ENCODE peak calls at places on chromosomes 2 and 18, in five cellular contexts. One of them, this sample, is unnamed. For H3K4me1, the result is how much of the 10 kb centered on the place peaks cover.

GRCh38 chr18:28204154-28204553 is 27.2 kb upstream of the CDH2 start:
- DNase-seq in mammary epithelial cell: peak
- DNase-seq in CD8-positive, alpha-beta T cell: no peak
- DNase-seq in esophagus squamous epithelium: no peak
- DNase-seq in Karpas-422: no peak
- DNase-seq in this sample: no peak

GRCh38 chr2:237590272-237591020 is at the start of gene RAB17:
- DNase-seq in mammary epithelial cell: peak
- DNase-seq in CD8-positive, alpha-beta T cell: no peak
- DNase-seq in esophagus squamous epithelium: no peak
- DNase-seq in Karpas-422: no peak
- DNase-seq in this sample: no peak

GRCh38 chr2:96195410-96196071 is 13.1 kb downstream of the STARD7 start:
- DNase-seq in mammary epithelial cell: no peak
- DNase-seq in CD8-positive, alpha-beta T cell: no peak
- DNase-seq in esophagus squamous epithelium: no peak
- DNase-seq in Karpas-422: no peak
- DNase-seq in this sample: no peak

GRCh38 chr2:68463287-68463877 is 3.7 kb downstream of the FBXO48 start:
- DNase-seq in mammary epithelial cell: peak
- DNase-seq in CD8-positive, alpha-beta T cell: no peak
- DNase-seq in esophagus squamous epithelium: no peak
- DNase-seq in Karpas-422: peak
- DNase-seq in this sample: peak

GRCh38 chr2:636649-637405 is 40.4 kb downstream of the TMEM18 start:
- DNase-seq in mammary epithelial cell: peak
- DNase-seq in CD8-positive, alpha-beta T cell: peak
- DNase-seq in esophagus squamous epithelium: no peak
- DNase-seq in Karpas-422: peak
- DNase-seq in this sample: peak

GRCh38 chr2:9779572-9780264 is 63.6 kb upstream of the TAF1B start:
- DNase-seq in mammary epithelial cell: no peak
- DNase-seq in CD8-positive, alpha-beta T cell: peak
- DNase-seq in esophagus squamous epithelium: no peak
- DNase-seq in Karpas-422: no peak
- DNase-seq in this sample: no peak

GRCh38 chr2:102235042-102235473 is 48.2 kb downstream of the IL1RL2 start:
- DNase-seq in mammary epithelial cell: no peak
- DNase-seq in CD8-positive, alpha-beta T cell: no peak
- DNase-seq in esophagus squamous epithelium: no peak
- DNase-seq in Karpas-422: no peak
- DNase-seq in this sample: no peak

GRCh38 chr18:50709215-50709614 is 110.6 kb downstream of the MRO start:
- DNase-seq in mammary epithelial cell: no peak
- DNase-seq in CD8-positive, alpha-beta T cell: no peak
- DNase-seq in esophagus squamous epithelium: no peak
- DNase-seq in Karpas-422: no peak
- DNase-seq in this sample: no peak

GRCh38 chr2:25368650-25369049 is 26.9 kb upstream of the DNMT3A start:
- DNase-seq in mammary epithelial cell: no peak
- DNase-seq in CD8-positive, alpha-beta T cell: no peak
- DNase-seq in esophagus squamous epithelium: no peak
- DNase-seq in Karpas-422: no peak
- DNase-seq in this sample: no peak

GRCh38 chr18:22345733-22346132 is 72.0 kb downstream of the CTAGE1 start:
- DNase-seq in mammary epithelial cell: no peak
- DNase-seq in CD8-positive, alpha-beta T cell: no peak
- DNase-seq in esophagus squamous epithelium: no peak
- DNase-seq in Karpas-422: no peak
- DNase-seq in this sample: no peak

GRCh38 chr2:88310787-88311186 is 140.6 kb downstream of the THNSL2 start:
- DNase-seq in mammary epithelial cell: no peak
- DNase-seq in CD8-positive, alpha-beta T cell: no peak
- DNase-seq in esophagus squamous epithelium: no peak
- DNase-seq in Karpas-422: no peak
- DNase-seq in this sample: no peak

GRCh38 chr2:23624378-23624777 is 239.4 kb downstream of the KLHL29 start:
- DNase-seq in mammary epithelial cell: no peak
- DNase-seq in CD8-positive, alpha-beta T cell: no peak
- DNase-seq in esophagus squamous epithelium: no peak
- DNase-seq in Karpas-422: peak
- DNase-seq in this sample: no peak

GRCh38 chr2:188322569-188323531 is 31.2 kb downstream of the GULP1 start:
- DNase-seq in mammary epithelial cell: no peak
- DNase-seq in CD8-positive, alpha-beta T cell: no peak
- DNase-seq in esophagus squamous epithelium: no peak
- DNase-seq in Karpas-422: no peak
- DNase-seq in this sample: no peak

GRCh38 chr2:112201706-112202430 is 53.0 kb downstream of the ZC3H8 start:
- DNase-seq in mammary epithelial cell: no peak
- DNase-seq in CD8-positive, alpha-beta T cell: no peak
- DNase-seq in esophagus squamous epithelium: no peak
- DNase-seq in Karpas-422: no peak
- DNase-seq in this sample: no peak

GRCh38 chr2:219099319-219099718 is 38.6 kb upstream of the IHH start:
- DNase-seq in mammary epithelial cell: peak
- DNase-seq in CD8-positive, alpha-beta T cell: no peak
- DNase-seq in esophagus squamous epithelium: no peak
- DNase-seq in Karpas-422: no peak
- DNase-seq in this sample: no peak

GRCh38 chr2:111116843-111117665 is 3.7 kb upstream of the BCL2L11 start:
- DNase-seq in mammary epithelial cell: peak
- DNase-seq in CD8-positive, alpha-beta T cell: peak
- DNase-seq in esophagus squamous epithelium: no peak
- DNase-seq in Karpas-422: peak
- DNase-seq in this sample: peak

GRCh38 chr2:120686511-120687168 is 49.0 kb upstream of the GLI2 start:
- DNase-seq in mammary epithelial cell: no peak
- DNase-seq in CD8-positive, alpha-beta T cell: no peak
- DNase-seq in esophagus squamous epithelium: no peak
- DNase-seq in Karpas-422: peak
- DNase-seq in this sample: no peak

GRCh38 chr2:25079050-25079635 is 37.3 kb downstream of the EFR3B start:
- DNase-seq in mammary epithelial cell: no peak
- DNase-seq in CD8-positive, alpha-beta T cell: no peak
- DNase-seq in esophagus squamous epithelium: no peak
- DNase-seq in Karpas-422: no peak
- DNase-seq in this sample: no peak

GRCh38 chr18:78521744-78522143 is 457.9 kb upstream of the SALL3 start:
- DNase-seq in mammary epithelial cell: no peak
- DNase-seq in CD8-positive, alpha-beta T cell: no peak
- DNase-seq in esophagus squamous epithelium: no peak
- DNase-seq in Karpas-422: no peak
- DNase-seq in this sample: no peak

GRCh38 chr2:130972410-130972809 is 120.8 kb downstream of the FAM168B start:
- DNase-seq in mammary epithelial cell: peak
- DNase-seq in CD8-positive, alpha-beta T cell: no peak
- DNase-seq in esophagus squamous epithelium: no peak
- DNase-seq in Karpas-422: no peak
- DNase-seq in this sample: no peak

GRCh38 chr2:130975729-130976128 is 117.5 kb downstream of the FAM168B start:
- DNase-seq in mammary epithelial cell: no peak
- DNase-seq in CD8-positive, alpha-beta T cell: no peak
- DNase-seq in esophagus squamous epithelium: no peak
- DNase-seq in Karpas-422: no peak
- DNase-seq in this sample: no peak

GRCh38 chr2:130976591-130977237 is 116.5 kb downstream of the FAM168B start:
- DNase-seq in mammary epithelial cell: no peak
- DNase-seq in CD8-positive, alpha-beta T cell: no peak
- DNase-seq in esophagus squamous epithelium: no peak
- DNase-seq in Karpas-422: no peak
- DNase-seq in this sample: no peak

GRCh38 chr2:130977461-130978050 is 115.7 kb downstream of the FAM168B start:
- DNase-seq in mammary epithelial cell: no peak
- DNase-seq in CD8-positive, alpha-beta T cell: no peak
- DNase-seq in esophagus squamous epithelium: no peak
- DNase-seq in Karpas-422: no peak
- DNase-seq in this sample: no peak
- H3K4me3 ChIP-seq in mammary epithelial cell: no peak
- H3K4me3 ChIP-seq in CD8-positive, alpha-beta T cell: no peak
- H3K4me3 ChIP-seq in esophagus squamous epithelium: no peak
- H3K4me3 ChIP-seq in Karpas-422: no peak
- H3K4me3 ChIP-seq in this sample: no peak

GRCh38 chr2:85437488-85438290 is 19.2 kb downstream of the SH2D6 start:
- DNase-seq in mammary epithelial cell: peak
- DNase-seq in CD8-positive, alpha-beta T cell: peak
- DNase-seq in esophagus squamous epithelium: no peak
- DNase-seq in Karpas-422: peak
- DNase-seq in this sample: peak
- H3K4me1 ChIP-seq in mammary epithelial cell: under half
- H3K4me1 ChIP-seq in CD8-positive, alpha-beta T cell: under half
- H3K4me1 ChIP-seq in esophagus squamous epithelium: under half
- H3K4me1 ChIP-seq in Karpas-422: under half
- H3K4me1 ChIP-seq in this sample: under half

GRCh38 chr2:42168459-42169099 is 574 bp upstream of the EML4 start:
- DNase-seq in mammary epithelial cell: no peak
- DNase-seq in CD8-positive, alpha-beta T cell: no peak
- DNase-seq in esophagus squamous epithelium: no peak
- DNase-seq in Karpas-422: no peak
- DNase-seq in this sample: no peak
- H3K4me3 ChIP-seq in mammary epithelial cell: peak
- H3K4me3 ChIP-seq in CD8-positive, alpha-beta T cell: no peak
- H3K4me3 ChIP-seq in esophagus squamous epithelium: peak
- H3K4me3 ChIP-seq in Karpas-422: peak
- H3K4me3 ChIP-seq in this sample: peak

DNA sequence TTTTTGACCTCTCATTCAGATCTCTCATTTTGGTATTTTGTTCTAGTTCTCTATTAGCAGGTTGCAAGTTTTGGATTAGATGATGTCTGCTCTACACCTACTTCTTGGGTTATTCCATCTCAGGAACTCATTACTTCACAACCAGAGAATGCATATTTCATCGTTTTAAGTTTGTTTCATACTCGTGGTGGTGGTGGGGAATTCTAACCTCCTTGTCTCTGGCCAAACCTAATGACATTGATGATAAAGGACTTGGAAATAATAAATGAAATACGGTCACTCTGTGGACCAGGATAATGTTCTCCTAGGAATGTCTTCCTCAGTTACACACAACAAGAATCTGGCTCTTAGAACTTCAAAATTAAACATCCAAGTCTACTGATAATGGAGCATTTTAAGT is 115.2 kb downstream of the CDC42EP3 start:
- DNase-seq in mammary epithelial cell: no peak
- DNase-seq in CD8-positive, alpha-beta T cell: no peak
- DNase-seq in esophagus squamous epithelium: no peak
- DNase-seq in Karpas-422: peak
- DNase-seq in this sample: no peak
- H3K4me1 ChIP-seq in mammary epithelial cell: under half
- H3K4me1 ChIP-seq in CD8-positive, alpha-beta T cell: under half
- H3K4me1 ChIP-seq in esophagus squamous epithelium: under half
- H3K4me1 ChIP-seq in Karpas-422: under half
- H3K4me1 ChIP-seq in this sample: under half